ENCODE peak calls at places on chromosomes 11 and 22, in four cellular contexts. E is Peyer's patch, Q is OCI-LY7, C is tibial nerve. P is an unnamed sample.

GRCh38 chr11:36249271-36249670 is 40.0 kb downstream of the COMMD9 start:
- DNase-seq in Q (no peak), E (no peak), C (no peak), P (no peak)

GRCh38 chr11:19895776-19896175 is 183.1 kb downstream of the NAV2 start:
- DNase-seq in E (no peak), C (no peak), Q (no peak), P (no peak)

GRCh38 chr11:2305140-2305861 is 3.5 kb downstream of the TSPAN32 start:
- DNase-seq in Q (peak; percentile 84), E (peak; percentile 90), C (peak; percentile 90), P (peak; percentile 75)

GRCh38 chr11:7871056-7871455 is 60.0 kb downstream of the OR10A6 start:
- DNase-seq in E (no peak), C (no peak), Q (no peak), P (no peak)

GRCh38 chr22:46931881-46932280 is 169.4 kb downstream of the TBC1D22A start:
- DNase-seq in C (no peak), E (no peak), Q (no peak), P (no peak)

GRCh38 chr22:20989323-20990138 is 7.4 kb downstream of the LZTR1 start:
- DNase-seq in Q (no peak), C (no peak), E (no peak), P (no peak)

GRCh38 chr11:29119116-29119515 is 897.7 kb downstream of the KCNA4 start:
- DNase-seq in C (no peak), E (no peak), Q (no peak), P (no peak)

GRCh38 chr11:78893996-78894395 is 319.3 kb upstream of the NARS2 start:
- DNase-seq in E (no peak), Q (no peak), C (no peak), P (no peak)

GRCh38 chr11:126288237-126288636 is 5.3 kb downstream of the TIRAP start:
- DNase-seq in C (no peak), Q (no peak), E (no peak), P (no peak)

DNA sequence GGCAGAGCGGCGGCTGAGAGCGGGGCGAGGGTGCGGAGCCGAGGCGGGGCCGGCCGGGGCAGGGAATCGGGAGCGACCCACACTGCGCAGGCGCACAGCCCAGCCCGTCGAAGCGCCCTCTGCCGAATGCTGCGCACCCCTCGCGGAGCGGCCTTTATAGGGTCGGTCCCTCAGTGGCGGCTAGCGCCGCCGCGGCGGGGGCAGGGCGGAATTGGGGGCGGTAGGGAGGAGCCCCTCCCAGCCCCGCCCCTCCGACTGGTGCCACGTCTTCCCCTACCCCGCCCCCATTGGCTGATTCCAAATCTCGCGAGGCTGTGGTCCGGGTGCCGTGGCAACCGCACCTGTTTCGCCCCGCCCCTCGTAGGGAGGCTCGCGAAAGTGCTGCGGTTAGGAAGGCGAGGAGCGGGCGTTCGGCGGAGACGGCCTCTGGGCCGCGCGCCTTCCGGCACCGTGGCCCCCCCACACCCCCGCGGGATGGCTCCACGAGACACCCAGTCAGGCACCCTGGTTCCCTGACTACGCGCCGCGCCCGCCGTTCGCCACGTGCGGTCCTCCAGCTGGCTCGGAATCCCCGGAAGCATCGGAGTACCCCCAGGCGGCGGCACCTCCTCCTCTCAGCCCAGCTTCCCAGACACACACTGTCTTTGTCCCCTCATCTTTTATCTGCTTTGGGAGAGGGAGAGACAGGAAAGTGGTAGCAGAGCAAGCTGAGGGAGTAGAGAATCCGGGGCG is at the start of gene EHD1:
- DNase-seq in E (peak; percentile 100), Q (peak; percentile 100), C (peak; percentile 99), P (peak; percentile 96)
- TF ChIP-seq CTCF in E (peak; percentile 53), Q (peak; percentile 72), C (peak; percentile 68), P (peak; percentile 74)

GRCh38 chr22:17952273-17952801 is 72.0 kb downstream of the MICAL3 start:
- DNase-seq in E (no peak), C (no peak), Q (no peak), P (no peak)
- TF ChIP-seq CTCF in E (no peak), C (no peak), Q (no peak), P (no peak)

GRCh38 chr11:6271598-6271997 is 12.0 kb downstream of the CCKBR start:
- DNase-seq in C (no peak), E (no peak), Q (no peak), P (no peak)

GRCh38 chr11:6273188-6273587 is 13.6 kb downstream of the CCKBR start:
- DNase-seq in Q (no peak), C (no peak), E (no peak), P (no peak)

GRCh38 chr11:6268811-6269210 is 9.2 kb downstream of the CCKBR start:
- DNase-seq in Q (no peak), E (no peak), C (no peak), P (no peak)

GRCh38 chr11:6270584-6271246 is 11.1 kb downstream of the CCKBR start:
- DNase-seq in Q (no peak), C (no peak), E (no peak), P (no peak)

DNA sequence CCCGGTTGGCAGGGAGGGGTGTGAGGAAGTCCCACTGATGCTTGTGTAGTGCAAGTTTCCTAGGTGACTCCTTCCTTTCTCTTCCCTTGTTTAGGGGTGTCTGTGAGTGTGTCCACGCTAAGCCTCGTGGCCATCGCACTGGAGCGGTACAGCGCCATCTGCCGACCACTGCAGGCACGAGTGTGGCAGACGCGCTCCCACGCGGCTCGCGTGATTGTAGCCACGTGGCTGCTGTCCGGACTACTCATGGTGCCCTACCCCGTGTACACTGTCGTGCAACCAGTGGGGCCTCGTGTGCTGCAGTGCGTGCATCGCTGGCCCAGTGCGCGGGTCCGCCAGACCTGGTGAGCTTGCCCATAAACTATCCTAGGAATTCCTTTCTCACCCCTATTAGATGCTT is 10.4 kb downstream of the CCKBR start:
- DNase-seq in E (no peak), Q (no peak), C (no peak), P (no peak)
- TF ChIP-seq CTCF in E (no peak), Q (peak; percentile 11), C (no peak), P (no peak)

GRCh38 chr11:9121397-9121796 is 30.0 kb upstream of the SCUBE2 start:
- DNase-seq in Q (no peak), E (no peak), C (no peak), P (no peak)

GRCh38 chr11:9118277-9118676 is 26.9 kb upstream of the SCUBE2 start:
- DNase-seq in E (no peak), Q (no peak), C (no peak), P (no peak)

GRCh38 chr11:9123595-9124304 is 32.4 kb upstream of the SCUBE2 start:
- DNase-seq in E (no peak), Q (no peak), C (no peak), P (no peak)

GRCh38 chr11:9125185-9125886 is 33.9 kb upstream of the SCUBE2 start:
- DNase-seq in C (no peak), E (no peak), Q (no peak), P (no peak)

DNA sequence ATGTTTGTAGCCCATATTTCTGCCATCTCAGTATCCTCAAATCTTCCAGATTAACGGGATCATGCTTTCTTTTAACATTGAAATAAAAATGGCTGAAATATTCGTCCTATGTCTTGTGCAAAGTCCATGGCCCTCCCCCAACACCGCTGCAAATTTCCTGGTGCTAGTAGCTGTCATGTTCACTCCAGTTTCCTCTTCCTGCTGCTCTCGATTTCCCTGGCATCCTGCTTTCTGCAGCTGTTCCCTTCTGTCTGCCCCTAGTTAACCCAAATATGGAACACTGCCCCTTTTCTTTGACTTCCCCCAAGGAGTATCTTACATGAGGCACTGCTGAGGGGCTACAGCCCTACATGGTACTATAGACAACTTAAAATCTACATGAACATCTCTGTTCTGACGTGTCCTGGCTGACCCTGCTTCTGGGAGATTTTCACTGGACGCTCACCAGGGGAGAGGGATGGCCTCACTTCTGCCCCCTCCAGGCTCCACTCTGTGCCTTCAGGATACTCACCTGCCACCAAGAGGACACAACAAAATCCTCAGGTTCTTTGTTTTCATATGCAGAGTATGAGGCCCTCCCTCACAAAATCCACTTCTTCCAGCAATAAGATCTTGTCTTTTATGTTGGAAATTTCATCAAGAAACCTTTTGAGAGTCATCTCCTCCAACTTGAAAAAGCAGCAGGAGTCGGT is 29.4 kb upstream of the SCUBE2 start:
- DNase-seq in E (no peak), C (no peak), Q (no peak), P (no peak)
- TF ChIP-seq CTCF in E (no peak), C (no peak), Q (peak; percentile 45), P (no peak)

GRCh38 chr11:44654596-44654995 is 72.2 kb upstream of the TSPAN18 start:
- DNase-seq in Q (no peak), E (no peak), C (no peak), P (no peak)

GRCh38 chr11:44654057-44654456 is 72.7 kb upstream of the TSPAN18 start:
- DNase-seq in C (no peak), Q (no peak), E (no peak), P (no peak)

GRCh38 chr11:44661311-44661717 is 65.4 kb upstream of the TSPAN18 start:
- DNase-seq in C (no peak), E (no peak), Q (no peak), P (no peak)

GRCh38 chr11:44659641-44660040 is 67.1 kb upstream of the TSPAN18 start:
- DNase-seq in E (no peak), Q (no peak), C (no peak), P (no peak)

DNA sequence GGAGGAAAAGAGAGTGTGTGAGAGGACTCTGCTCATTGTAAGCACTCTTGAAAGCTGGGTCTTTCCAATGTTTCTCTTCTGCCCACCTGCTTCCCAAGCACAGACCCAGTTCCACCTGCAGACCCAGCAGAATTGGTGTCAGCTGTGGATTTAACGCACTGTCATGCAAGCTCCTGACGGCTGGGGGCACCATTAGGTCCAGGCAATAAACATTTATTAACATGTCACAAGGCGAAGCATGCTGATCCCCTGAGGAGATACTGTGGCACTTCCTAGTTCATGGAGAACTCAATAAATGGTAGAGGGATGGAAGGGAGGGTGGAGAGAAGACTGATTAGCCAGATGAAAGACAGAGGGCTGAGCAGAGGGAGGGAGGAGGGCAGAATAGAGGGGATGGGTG is 68.3 kb upstream of the TSPAN18 start:
- DNase-seq in Q (no peak), C (no peak), E (no peak), P (no peak)
- TF ChIP-seq CTCF in Q (no peak), C (no peak), E (peak; percentile 23), P (no peak)

GRCh38 chr11:13290221-13290980 is 12.8 kb downstream of the BMAL1 start:
- DNase-seq in C (no peak), Q (no peak), E (no peak), P (no peak)

GRCh38 chr11:13287026-13287425 is 9.4 kb downstream of the BMAL1 start:
- DNase-seq in E (no peak), C (no peak), Q (no peak), P (no peak)

GRCh38 chr11:13287681-13288080 is 10.1 kb downstream of the BMAL1 start:
- DNase-seq in C (no peak), E (no peak), Q (no peak), P (no peak)

GRCh38 chr11:13288375-13289029 is 10.9 kb downstream of the BMAL1 start:
- DNase-seq in E (no peak), C (no peak), Q (no peak), P (no peak)

DNA sequence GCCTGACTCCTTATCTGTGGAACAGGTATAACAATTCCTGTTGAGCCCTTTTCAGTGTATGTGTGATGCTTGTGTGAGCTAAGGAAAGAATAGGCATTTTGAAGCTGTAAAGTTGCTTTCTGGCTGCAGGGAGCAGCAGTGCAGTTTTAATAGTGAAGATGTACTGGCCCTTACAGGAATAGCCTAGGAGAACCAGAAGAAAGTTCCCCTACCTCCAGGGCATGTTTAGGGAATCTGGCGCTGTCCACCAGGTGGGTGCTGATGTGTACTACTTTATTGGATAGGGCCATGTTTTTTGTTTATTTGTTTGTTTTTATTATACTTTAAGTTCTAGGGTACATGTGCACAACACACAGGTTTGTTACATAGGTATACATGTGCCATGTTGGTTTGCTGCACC is 11.5 kb downstream of the BMAL1 start:
- DNase-seq in E (no peak), C (no peak), Q (no peak), P (no peak)
- TF ChIP-seq CTCF in E (no peak), C (no peak), Q (no peak), P (no peak)